ENCODE peak calls at places on chromosomes 4 and X, in six cellular contexts. J is fibroblast of villous mesenchyme, I is AG08396, V is smooth muscle cell of the brain vasculature, D is HT1080, E is globus pallidus. C is an unnamed sample.

GRCh38 chr4:7649741-7650531 is 215.2 kb upstream of the PSAPL1 start:
- DNase-seq in V (peak; percentile 53), I (peak; percentile 88), J (peak; percentile 70), D (peak; percentile 100), E (no peak), C (peak; percentile 62)

GRCh38 chr4:56410247-56410646 is 23.0 kb upstream of the AASDH start:
- DNase-seq in J (peak; percentile 96), E (peak; percentile 74), I (peak; percentile 82), V (peak; percentile 85), D (peak; percentile 96), C (no peak)

GRCh38 chr4:110654254-110654635 is 31.4 kb upstream of the PITX2 start:
- DNase-seq in I (no peak), J (peak; percentile 54), V (no peak), E (no peak), D (peak; percentile 21), C (no peak)

GRCh38 chrX:40933132-40934078 is 151.8 kb upstream of the USP9X start:
- DNase-seq in I (no peak), D (peak; percentile 30), V (no peak), J (peak; percentile 75), E (no peak), C (no peak)

GRCh38 chrX:134847133-134847532 is 143.7 kb upstream of the SMIM10 start:
- DNase-seq in D (no peak), J (no peak), V (no peak), E (no peak), I (no peak), C (no peak)

GRCh38 chrX:13762015-13762414 is 27.5 kb downstream of the OFD1 start:
- DNase-seq in E (no peak), V (no peak), I (no peak), J (no peak), D (no peak), C (no peak)

GRCh38 chr4:173446416-173446815 is 47.5 kb upstream of the SCRG1 start:
- DNase-seq in J (no peak), D (no peak), I (no peak), V (no peak), E (no peak), C (no peak)

GRCh38 chrX:112841114-112841819 is 636 bp upstream of the AMOT start:
- DNase-seq in V (peak; percentile 52), D (peak; percentile 87), J (peak; percentile 73), I (peak; percentile 91), E (peak; percentile 96), C (peak; percentile 93)

GRCh38 chrX:2410279-2411020 is 90.3 kb downstream of the DHRSX start:
- DNase-seq in J (no peak), D (no peak), I (no peak), V (no peak), E (no peak), C (no peak)